ENCODE peak calls at places on chromosomes 2 and 18, in ten cellular contexts. D, G, O, F, Z, J, X, V, B and R are unnamed samples.

GRCh38 chr18:70322928-70323327 is 34.1 kb downstream of the SOCS6 start:
- DNase-seq in D (no peak), G (no peak), O (no peak), F (no peak), Z (no peak), J (no peak), X (peak; percentile 31), V (no peak), B (peak; percentile 75), R (no peak)

GRCh38 chr2:209512951-209513350 is 89.1 kb downstream of the MAP2 start:
- DNase-seq in D (no peak), G (no peak), O (no peak), F (no peak), Z (no peak), J (no peak), X (no peak), V (no peak), B (no peak), R (no peak)

GRCh38 chr18:57475903-57476302 is 40.7 kb downstream of the ONECUT2 start:
- DNase-seq in D (no peak), G (no peak), O (no peak), F (no peak), Z (no peak), J (no peak), X (no peak), V (no peak), B (no peak), R (no peak)

GRCh38 chr18:63085611-63086010 is 234.0 kb downstream of the BCL2 start:
- DNase-seq in D (peak; percentile 28), G (no peak), O (no peak), F (no peak), Z (no peak), J (no peak), X (no peak), V (no peak), B (no peak), R (no peak)

GRCh38 chr18:10421859-10422258 is 32.6 kb upstream of the APCDD1 start:
- DNase-seq in D (no peak), G (no peak), O (no peak), F (no peak), Z (no peak), J (no peak), X (no peak), V (no peak), B (peak; percentile 93), R (no peak)

GRCh38 chr2:74458132-74458956 is at the start of gene WBP1:
- DNase-seq in D (peak; percentile 100), G (peak; percentile 99), O (peak; percentile 98), F (peak; percentile 98), Z (peak; percentile 100), J (peak; percentile 100), X (peak; percentile 99), V (peak; percentile 100), B (peak; percentile 100), R (peak; percentile 100)

GRCh38 chr2:72153924-72154323 is 6.3 kb upstream of the CYP26B1 start:
- DNase-seq in D (peak; percentile 32), G (no peak), O (no peak), F (no peak), Z (no peak), J (no peak), X (no peak), V (no peak), B (no peak), R (no peak)

GRCh38 chr2:105103481-105103880 is 65.6 kb downstream of the MRPS9 start:
- DNase-seq in D (no peak), G (no peak), O (no peak), F (no peak), Z (no peak), J (no peak), X (no peak), V (no peak), B (no peak), R (no peak)

GRCh38 chr2:141186413-141187062 is 944.3 kb downstream of the LRP1B start:
- DNase-seq in D (no peak), G (no peak), O (no peak), F (no peak), Z (no peak), J (no peak), X (no peak), V (no peak), B (no peak), R (no peak)

GRCh38 chr2:176535480-176536113 is 266.4 kb downstream of the MTX2 start:
- DNase-seq in D (no peak), G (no peak), O (no peak), F (no peak), Z (no peak), J (no peak), X (peak; percentile 69), V (no peak), B (peak; percentile 63), R (no peak)

GRCh38 chr18:9985641-9986040 is 71.8 kb downstream of the VAPA start:
- DNase-seq in D (no peak), G (no peak), O (no peak), F (no peak), Z (no peak), J (no peak), X (no peak), V (no peak), B (no peak), R (no peak)

GRCh38 chr2:232955856-232956255 is 57.2 kb downstream of the NGEF start:
- DNase-seq in D (no peak), G (no peak), O (no peak), F (no peak), Z (peak; percentile 48), J (no peak), X (no peak), V (no peak), B (no peak), R (no peak)

GRCh38 chr2:239544846-239545465 is 144.1 kb upstream of the HDAC4 start:
- DNase-seq in D (peak; percentile 13), G (no peak), O (no peak), F (no peak), Z (no peak), J (no peak), X (no peak), V (peak; percentile 38), B (no peak), R (no peak)

DNA sequence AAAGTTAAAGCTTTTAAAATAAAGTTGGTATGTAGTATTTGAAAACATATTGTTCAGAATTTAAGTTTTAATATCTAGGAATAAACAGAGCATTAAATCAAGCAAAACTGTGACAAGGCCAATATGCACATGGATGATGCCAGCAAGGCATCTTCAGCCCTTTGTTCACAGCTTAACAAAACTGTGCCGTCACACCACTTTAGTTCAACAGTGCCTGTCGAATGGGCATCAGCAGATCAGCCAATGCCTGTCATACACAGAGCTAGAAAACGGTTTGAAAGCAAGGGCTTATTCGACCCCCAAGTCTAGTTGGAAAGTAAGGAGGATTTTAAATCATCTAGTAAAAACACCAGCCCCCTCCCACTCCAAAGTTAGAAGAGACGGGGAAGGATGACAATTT is 16.7 kb downstream of the ZEB2 start:
- DNase-seq in D (no peak), G (no peak), O (no peak), F (no peak), Z (no peak), J (no peak), X (no peak), V (no peak), B (no peak), R (no peak)
- H3K4me1 ChIP-seq in D (peaks cover 4% of the 10 kb centered on the region), G (peaks cover 19% of the 10 kb centered on the region), O (peaks cover 67% of the 10 kb centered on the region), F (peaks cover 26% of the 10 kb centered on the region), Z (no peaks in the 10 kb centered on the region), J (peaks cover 2% of the 10 kb centered on the region), X (peaks cover 8% of the 10 kb centered on the region), V (peaks cover 26% of the 10 kb centered on the region), B (peaks cover 9% of the 10 kb centered on the region), R (peaks cover 54% of the 10 kb centered on the region)

DNA sequence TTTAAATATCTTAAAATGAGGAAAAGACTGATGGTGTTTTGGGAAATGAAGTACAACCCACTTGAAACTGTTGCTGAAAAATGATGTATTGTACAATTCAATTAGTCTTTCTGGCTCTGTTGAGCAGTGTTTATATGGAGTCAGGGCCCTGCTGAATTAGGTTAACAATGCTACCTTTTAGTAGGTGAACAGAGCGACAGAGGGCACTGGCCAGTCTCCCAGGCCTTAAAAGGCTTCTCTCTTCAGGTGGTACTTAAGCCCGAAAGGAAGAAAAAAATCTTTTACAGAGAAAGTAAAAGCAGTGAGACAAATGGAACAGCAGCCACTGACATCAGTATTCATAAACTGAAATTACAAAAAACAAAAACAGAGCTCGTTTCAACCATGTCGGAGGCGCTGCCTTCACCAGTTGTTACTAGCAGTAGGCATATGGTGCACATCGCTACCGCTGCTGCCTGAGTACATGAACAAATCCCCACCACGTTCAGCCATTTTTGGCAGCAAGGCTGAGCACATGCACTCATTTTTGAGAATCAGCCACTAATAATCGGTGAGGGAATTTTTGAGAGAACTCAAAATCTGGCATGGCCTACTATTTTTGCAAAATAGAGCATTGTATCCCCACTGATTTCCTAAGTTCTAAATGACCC is 91.8 kb downstream of the PLEKHM3 start:
- DNase-seq in D (no peak), G (no peak), O (no peak), F (no peak), Z (no peak), J (peak; percentile 45), X (no peak), V (no peak), B (no peak), R (no peak)
- H3K4me1 ChIP-seq in D (peaks cover 6% of the 10 kb centered on the region), G (no peaks in the 10 kb centered on the region), O (peaks cover 27% of the 10 kb centered on the region), F (no peaks in the 10 kb centered on the region), Z (no peaks in the 10 kb centered on the region), J (peaks cover 3% of the 10 kb centered on the region), X (peaks cover 8% of the 10 kb centered on the region), V (peaks cover 11% of the 10 kb centered on the region), B (no peaks in the 10 kb centered on the region), R (no peaks in the 10 kb centered on the region)

GRCh38 chr18:75034937-75035336 is 174.0 kb downstream of the PTGR3 start:
- DNase-seq in D (no peak), G (no peak), O (no peak), F (no peak), Z (no peak), J (no peak), X (no peak), V (no peak), B (no peak), R (no peak)
- H3K4me1 ChIP-seq in D (no peaks in the 10 kb centered on the region), G (no peaks in the 10 kb centered on the region), O (peaks cover 3% of the 10 kb centered on the region), F (peaks cover under 1% of the 10 kb centered on the region), Z (no peaks in the 10 kb centered on the region), J (peaks cover 2% of the 10 kb centered on the region), X (peaks cover 13% of the 10 kb centered on the region), V (no peaks in the 10 kb centered on the region), B (no peaks in the 10 kb centered on the region), R (no peaks in the 10 kb centered on the region)

GRCh38 chr18:79526468-79527460 is 131.0 kb downstream of the NFATC1 start:
- DNase-seq in D (no peak), G (peak; percentile 6), O (peak; percentile 53), F (no peak), Z (no peak), J (no peak), X (no peak), V (peak; percentile 69), B (no peak), R (no peak)
- H3K4me1 ChIP-seq in D (no peaks in the 10 kb centered on the region), G (no peaks in the 10 kb centered on the region), O (peaks cover 14% of the 10 kb centered on the region), F (peaks cover 37% of the 10 kb centered on the region), Z (peaks cover 21% of the 10 kb centered on the region), J (no peaks in the 10 kb centered on the region), X (no peaks in the 10 kb centered on the region), V (peaks cover 15% of the 10 kb centered on the region), B (peaks cover 3% of the 10 kb centered on the region), R (peaks cover 15% of the 10 kb centered on the region)

GRCh38 chr18:77056399-77057015 is 76.1 kb downstream of the MBP start:
- DNase-seq in D (peak; percentile 87), G (no peak), O (no peak), F (no peak), Z (peak; percentile 24), J (no peak), X (no peak), V (peak; percentile 74), B (no peak), R (no peak)
- H3K4me1 ChIP-seq in D (peaks cover 20% of the 10 kb centered on the region), G (peaks cover 6% of the 10 kb centered on the region), O (peaks cover 42% of the 10 kb centered on the region), F (peaks cover 81% of the 10 kb centered on the region), Z (peaks cover 55% of the 10 kb centered on the region), J (peaks cover 2% of the 10 kb centered on the region), X (peaks cover 32% of the 10 kb centered on the region), V (peaks cover 11% of the 10 kb centered on the region), B (peaks cover 46% of the 10 kb centered on the region), R (peaks cover 45% of the 10 kb centered on the region)